ENCODE peak calls at places on chromosomes 3 and 15, in eight cellular contexts. Q is colonic mucosa, M is psoas muscle, O is IMR-90, Y is iPS DF 6.9, F is ascending aorta, A is GM23248, X is Peyer's patch. N is an unnamed sample. For H3K27me3, the result is how much of the 10 kb centered on the place peaks cover.

GRCh38 chr15:58472821-58473581 is 41.2 kb downstream of the LIPC start:
- DNase-seq in A (no peak), O (peak), F (no peak), Y (no peak), M (no peak), Q (no peak), X (no peak), N (peak)

GRCh38 chr15:79653533-79653932 is 221.4 kb downstream of the MINAR1 start:
- DNase-seq in Y (no peak), X (no peak), O (no peak), A (no peak), F (no peak), M (no peak), Q (no peak), N (no peak)

GRCh38 chr15:91408476-91409076 is 308.5 kb downstream of the SV2B start:
- DNase-seq in X (no peak), M (no peak), O (peak), Q (peak), F (no peak), Y (no peak), A (no peak), N (no peak)

GRCh38 chr3:48038971-48039481 is 22.8 kb upstream of the MAP4 start:
- DNase-seq in Y (no peak), F (no peak), O (no peak), M (no peak), Q (no peak), A (peak), X (no peak), N (no peak)

GRCh38 chr3:186759231-186759930 is 24.0 kb upstream of the EIF4A2 start:
- DNase-seq in O (no peak), A (no peak), X (no peak), Q (no peak), Y (no peak), M (no peak), F (no peak), N (no peak)

GRCh38 chr3:11607816-11608215 is 35.9 kb downstream of the VGLL4 start:
- DNase-seq in O (peak), X (no peak), A (peak), M (no peak), F (no peak), Y (no peak), Q (no peak), N (no peak)

GRCh38 chr15:92521624-92522008 is 127.9 kb downstream of the ST8SIA2 start:
- DNase-seq in X (peak), F (peak), A (peak), M (peak), Y (peak), O (peak), Q (peak), N (no peak)

GRCh38 chr3:87045473-87045872 is 54.5 kb upstream of the VGLL3 start:
- DNase-seq in O (no peak), X (no peak), Y (no peak), M (no peak), Q (no peak), F (no peak), A (no peak), N (no peak)

GRCh38 chr3:120153294-120153693 is 59.0 kb upstream of the GSK3B start:
- DNase-seq in A (peak), O (peak), M (no peak), Q (no peak), X (no peak), F (no peak), Y (no peak), N (no peak)

GRCh38 chr15:33894193-33894592 is 74.1 kb upstream of the CHRM5 start:
- DNase-seq in Q (no peak), M (no peak), O (no peak), F (no peak), Y (no peak), X (no peak), A (no peak), N (no peak)

GRCh38 chr3:101963902-101964362 is 114.6 kb downstream of the NFKBIZ start:
- DNase-seq in Y (no peak), F (no peak), A (peak), Q (no peak), M (no peak), O (peak), X (no peak), N (no peak)

GRCh38 chr3:25455316-25456232 is 27.5 kb downstream of the RARB start:
- DNase-seq in M (peak), Q (no peak), Y (no peak), F (no peak), A (peak), X (no peak), O (no peak), N (no peak)

GRCh38 chr3:172317984-172318383 is 130.3 kb downstream of the GHSR start:
- DNase-seq in F (peak), M (peak), X (no peak), A (peak), Q (peak), O (peak), Y (no peak), N (no peak)

GRCh38 chr3:126468028-126468891 is 7.4 kb downstream of the ZXDC start:
- DNase-seq in Q (no peak), A (peak), M (no peak), O (peak), Y (no peak), X (peak), F (no peak), N (no peak)

GRCh38 chr3:172666181-172666872 is 44.5 kb downstream of the NCEH1 start:
- DNase-seq in M (no peak), A (peak), O (no peak), F (no peak), Q (no peak), Y (no peak), X (no peak), N (no peak)

GRCh38 chr3:24315991-24316390 is 178.7 kb downstream of the THRB start:
- DNase-seq in M (no peak), Y (no peak), F (no peak), O (no peak), X (no peak), Q (no peak), A (peak), N (no peak)

GRCh38 chr3:17144665-17144993 is 259.9 kb downstream of the PLCL2 start:
- DNase-seq in O (no peak), M (no peak), X (no peak), Q (no peak), A (no peak), F (peak), Y (no peak), N (no peak)

GRCh38 chr15:91070872-91071271 is 29.2 kb upstream of the SV2B start:
- DNase-seq in A (no peak), Q (no peak), Y (no peak), O (no peak), X (no peak), M (no peak), F (no peak), N (no peak)

GRCh38 chr15:38129531-38130199 is 123.0 kb upstream of the SPRED1 start:
- DNase-seq in X (peak), M (peak), Y (no peak), A (peak), F (peak), Q (peak), O (peak), N (no peak)

GRCh38 chr3:170109579-170110293 is 71.8 kb downstream of the PHC3 start:
- DNase-seq in Y (no peak), F (no peak), M (no peak), A (no peak), X (no peak), O (no peak), Q (no peak), N (no peak)

GRCh38 chr3:168951368-168951767 is 712.1 kb downstream of the MECOM start:
- DNase-seq in A (no peak), O (no peak), X (no peak), Q (no peak), M (no peak), Y (no peak), F (no peak), N (no peak)

GRCh38 chr3:123629747-123630047 is 44.8 kb upstream of the HACD2 start:
- DNase-seq in F (no peak), M (no peak), A (no peak), Q (no peak), X (no peak), Y (no peak), O (no peak), N (no peak)

GRCh38 chr3:12902181-12902999 is 61.0 kb upstream of the RPL32 start:
- DNase-seq in A (no peak), Y (no peak), O (no peak), Q (no peak), M (peak), X (no peak), F (no peak), N (no peak)

GRCh38 chr15:57390583-57390982 is 14.3 kb downstream of the CGNL1 start:
- DNase-seq in Y (no peak), A (no peak), X (no peak), O (no peak), Q (no peak), M (no peak), F (no peak), N (no peak)

GRCh38 chr15:100350434-100351226 is 8.9 kb upstream of the ADAMTS17 start:
- DNase-seq in O (peak), M (no peak), A (peak), X (peak), Y (no peak), F (peak), Q (peak), N (no peak)

GRCh38 chr3:12141350-12141749 is 17.4 kb downstream of the TIMP4 start:
- DNase-seq in X (no peak), A (no peak), Y (no peak), M (no peak), F (no peak), Q (no peak), O (no peak), N (no peak)

GRCh38 chr3:46869440-46869839 is 6.2 kb upstream of the MYL3 start:
- DNase-seq in Q (no peak), Y (no peak), X (no peak), F (no peak), A (peak), O (no peak), M (no peak), N (no peak)

DNA sequence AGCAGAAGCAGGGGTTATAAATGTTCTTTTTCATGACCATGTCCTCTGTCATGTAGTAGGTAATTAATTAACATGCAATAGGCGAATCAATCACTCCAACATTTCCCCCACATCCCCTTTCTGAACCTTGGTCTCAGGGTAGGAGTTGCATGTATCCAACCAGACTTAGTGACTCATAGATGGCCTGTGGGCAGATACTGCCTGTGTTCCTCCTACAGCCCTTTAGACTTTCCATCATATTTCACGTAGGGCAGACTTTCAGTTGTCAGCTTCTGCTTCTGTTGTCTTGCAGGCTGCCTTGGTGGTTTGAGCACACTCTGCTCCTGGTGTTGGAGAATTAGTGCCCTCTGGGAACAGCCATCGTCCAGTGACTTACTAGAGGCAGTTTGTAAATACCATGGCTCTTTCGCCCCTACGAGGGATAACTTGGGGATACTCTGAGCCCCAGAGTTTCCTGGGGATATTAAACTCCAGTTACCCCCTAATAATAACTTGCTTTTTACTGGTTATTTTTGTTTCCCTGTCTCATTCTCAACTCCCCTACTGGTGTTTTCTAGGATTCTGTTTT is 244.4 kb downstream of the EDEM1 start:
- DNase-seq in O (no peak), X (no peak), Q (no peak), Y (no peak), F (no peak), M (no peak), A (no peak), N (no peak)
- H3K27me3 ChIP-seq in O (under half), X (under half), Q (under half), Y (under half), F (under half), M (under half), A (under half), N (under half)

GRCh38 chr3:50503947-50504346 is 513 bp upstream of the CACNA2D2 start:
- DNase-seq in A (no peak), O (no peak), F (no peak), M (no peak), Q (no peak), X (no peak), Y (no peak), N (no peak)

GRCh38 chr3:50503504-50503903 is at the start of gene CACNA2D2:
- DNase-seq in O (no peak), Y (no peak), M (peak), A (peak), Q (peak), F (peak), X (peak), N (peak)

GRCh38 chr3:50504681-50505080 is 1.2 kb upstream of the CACNA2D2 start:
- DNase-seq in F (no peak), A (no peak), Y (no peak), X (no peak), Q (no peak), M (no peak), O (no peak), N (no peak)

GRCh38 chr3:50502225-50502583 is 1.2 kb downstream of the CACNA2D2 start:
- DNase-seq in O (no peak), Y (no peak), X (no peak), Q (no peak), M (no peak), F (no peak), A (no peak), N (no peak)

DNA sequence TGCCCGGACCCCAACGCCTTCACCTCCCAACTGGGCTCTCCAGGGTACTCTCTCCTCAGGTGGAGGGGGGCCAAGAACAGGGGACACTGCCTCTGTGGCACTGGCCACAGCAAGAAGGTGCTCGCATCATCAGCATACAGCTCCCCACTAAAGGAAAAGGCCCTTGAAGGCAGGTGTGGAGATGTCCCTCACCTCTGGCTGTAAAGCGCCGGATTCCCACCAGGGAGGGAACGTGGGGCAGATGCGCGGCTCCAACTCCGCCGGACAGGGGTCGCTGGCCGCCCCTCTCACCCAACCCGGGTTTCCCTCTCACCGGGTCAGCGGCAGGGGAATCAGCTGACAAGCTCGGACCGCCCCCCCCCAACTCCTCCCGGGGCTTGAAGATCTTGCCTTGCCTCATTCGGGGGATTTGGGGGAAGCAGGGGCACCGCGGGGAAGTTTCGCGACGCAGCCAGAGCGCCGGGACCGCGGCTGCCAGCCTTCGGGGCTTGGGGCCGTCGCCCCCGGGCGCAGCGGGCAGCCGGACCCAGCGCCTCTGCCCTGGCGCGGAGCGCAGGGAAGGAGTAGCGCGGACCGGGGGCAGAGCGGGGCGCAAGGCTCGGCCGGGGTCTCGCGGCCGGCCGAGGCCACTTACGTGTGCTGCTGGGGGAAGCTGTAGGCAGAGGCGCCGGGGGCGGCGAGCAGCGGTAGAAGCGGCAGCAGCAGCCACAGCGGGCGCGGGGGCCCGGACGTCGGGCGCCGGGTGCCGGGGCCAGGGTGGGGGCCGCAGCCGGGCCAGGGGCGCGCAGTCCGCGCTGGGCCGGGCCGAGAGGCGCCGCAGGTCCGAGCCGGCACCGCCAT is 630 bp downstream of the CACNA2D2 start:
- DNase-seq in A (peak), O (no peak), F (no peak), M (no peak), X (no peak), Q (no peak), Y (no peak), N (peak)
- H3K27me3 ChIP-seq in A (under half), O (half or more), F (under half), M (under half), X (under half), Q (under half), Y (under half), N (under half)

DNA sequence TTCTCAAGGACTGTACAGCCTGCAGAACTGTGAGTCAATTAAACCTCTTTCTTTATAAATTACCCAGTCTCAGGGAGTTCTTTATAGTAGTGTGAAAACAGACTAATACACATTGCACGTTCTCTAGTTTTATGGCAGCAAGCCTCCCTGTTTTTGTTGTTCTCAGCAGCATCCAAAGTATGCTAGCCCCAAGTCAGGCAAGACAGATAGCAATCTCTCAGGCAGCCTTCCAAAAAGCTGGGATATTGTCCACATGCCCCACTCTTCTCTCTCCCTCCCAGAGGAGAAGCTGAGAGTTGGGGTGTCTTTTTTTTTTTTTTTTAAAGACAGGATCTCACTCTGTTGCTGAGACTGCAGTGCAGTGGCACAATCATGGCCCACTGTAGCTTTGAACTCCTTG is 130.6 kb downstream of the ISL2 start:
- DNase-seq in Q (no peak), Y (no peak), F (no peak), A (no peak), O (no peak), X (no peak), M (no peak), N (no peak)
- H3K27me3 ChIP-seq in Q (under half), Y (under half), F (under half), A (under half), O (under half), X (under half), M (under half), N (under half)

DNA sequence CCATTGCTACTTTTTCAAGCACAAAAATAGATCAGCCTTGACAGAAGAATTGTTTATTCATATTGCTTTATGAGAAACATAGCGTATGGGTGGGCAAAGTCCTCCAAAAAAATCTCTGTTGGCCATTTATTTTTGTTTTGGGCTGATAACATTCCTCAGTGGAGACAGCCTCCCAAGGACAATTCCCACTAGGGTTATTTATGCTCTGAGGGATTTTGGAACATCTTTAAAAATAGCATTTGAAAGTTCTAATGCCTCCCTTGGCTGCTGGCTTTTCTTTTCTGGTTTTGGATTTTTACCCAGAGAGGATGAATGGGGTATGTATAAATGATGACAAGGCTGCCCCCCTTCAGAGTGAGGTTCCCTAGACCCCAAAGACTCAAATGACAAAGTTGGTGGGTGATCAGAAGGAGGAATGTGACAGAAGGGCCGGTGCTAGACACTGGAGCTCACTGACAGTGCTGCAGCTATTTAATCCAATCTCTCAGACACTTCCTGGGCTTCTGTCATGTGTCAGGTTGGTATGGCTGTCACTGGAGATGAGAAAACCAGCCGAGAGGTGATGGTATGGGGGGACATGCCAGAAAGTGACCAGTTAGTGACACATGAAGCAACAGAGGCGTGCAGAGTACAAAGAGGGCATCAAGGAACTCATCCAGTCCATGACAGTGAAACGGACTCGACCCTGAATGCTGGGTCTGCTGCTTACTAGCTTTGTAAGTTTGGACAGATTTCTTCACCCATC is 219.7 kb downstream of the CADPS start:
- DNase-seq in F (no peak), Y (no peak), Q (no peak), X (no peak), A (no peak), O (no peak), M (no peak), N (no peak)
- H3K27me3 ChIP-seq in F (under half), Y (under half), Q (under half), X (under half), A (under half), O (under half), M (under half), N (under half)

GRCh38 chr15:101427606-101428487 is 61.7 kb downstream of the PCSK6 start:
- DNase-seq in O (no peak), F (no peak), Q (no peak), A (no peak), X (no peak), M (no peak), Y (no peak), N (no peak)

GRCh38 chr15:101428758-101429157 is 60.7 kb downstream of the PCSK6 start:
- DNase-seq in O (no peak), X (no peak), A (no peak), F (no peak), Y (no peak), Q (no peak), M (no peak), N (no peak)

GRCh38 chr15:101425787-101426365 is 63.6 kb downstream of the PCSK6 start:
- DNase-seq in X (no peak), Q (no peak), M (no peak), O (no peak), F (no peak), Y (no peak), A (no peak), N (no peak)

GRCh38 chr15:101426761-101427333 is 62.7 kb downstream of the PCSK6 start:
- DNase-seq in M (no peak), A (no peak), Y (no peak), X (no peak), F (no peak), Q (no peak), O (no peak), N (no peak)

GRCh38 chr15:101424984-101425383 is 64.5 kb downstream of the PCSK6 start:
- DNase-seq in O (no peak), Y (no peak), M (no peak), F (no peak), A (no peak), X (no peak), Q (no peak), N (no peak)
- H3K27me3 ChIP-seq in O (under half), Y (under half), M (under half), F (under half), A (under half), X (under half), Q (under half), N (under half)

DNA sequence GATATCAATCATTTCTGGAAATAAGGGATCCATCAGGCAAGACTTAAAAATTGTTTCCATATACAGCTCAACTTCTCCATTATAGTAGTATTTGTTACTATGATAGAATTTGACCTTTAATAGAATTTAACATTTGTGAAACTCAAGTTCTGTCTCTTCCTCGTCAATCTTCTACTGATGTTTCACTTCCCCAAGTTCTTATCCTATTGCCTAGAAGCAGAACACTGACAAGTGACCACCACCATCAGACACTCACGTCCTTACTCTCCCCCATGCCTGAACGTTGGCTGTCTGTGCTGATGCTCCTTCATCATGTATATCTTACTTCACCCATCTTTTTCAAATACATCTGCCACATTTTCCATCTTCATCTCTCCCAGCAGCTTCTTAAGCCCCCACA is 26.6 kb upstream of the TAFA4 start:
- DNase-seq in Q (no peak), X (no peak), M (no peak), Y (no peak), O (no peak), F (no peak), A (no peak), N (no peak)
- H3K27me3 ChIP-seq in Q (under half), X (under half), M (under half), Y (under half), O (under half), F (under half), A (under half), N (under half)